ENCODE peak calls at places on chromosomes 11 and 22, in eight cellular contexts. K is fibroblast of pulmonary artery; O is B cell; Y is stimulated activated CD4-positive, alpha-beta T cell treated with anti-CD3 and anti-CD28 coated beads, Interleukin-15, amount 100 ng/mL, for 1 hour; P is stimulated activated naive CD8-positive, alpha-beta T cell treated with anti-CD3 and anti-CD28 coated beads, Interleukin-15, amount 100 ng/mL, for 72 hours; J is HS-5; H is stomach; Z is DMS 273 treated with DMSO at 0.1 percent for 48 hours. G is an unnamed sample.

GRCh38 chr11:100785148-100785983 is 98.3 kb downstream of the ARHGAP42 start:
- DNase-seq in O (no peak), K (peak), J (no peak), Y (no peak), H (peak), Z (no peak), P (no peak), G (no peak)

GRCh38 chr22:48919851-48920589 is 907.7 kb downstream of the BRD1 start:
- DNase-seq in Y (no peak), Z (no peak), H (peak), O (no peak), J (no peak), K (no peak), P (no peak), G (no peak)

GRCh38 chr11:118144869-118145268 is 7.8 kb downstream of the SCN4B start:
- DNase-seq in Z (no peak), J (no peak), P (no peak), O (no peak), K (no peak), H (no peak), Y (no peak), G (no peak)

GRCh38 chr11:46356911-46357482 is 9.7 kb downstream of the DGKZ start:
- DNase-seq in Z (no peak), K (peak), J (no peak), O (no peak), H (no peak), P (no peak), Y (no peak), G (no peak)

GRCh38 chr22:25134028-25134427 is 65.6 kb upstream of the CRYBB3 start:
- DNase-seq in P (no peak), K (no peak), Z (no peak), Y (no peak), H (peak), J (no peak), O (no peak), G (no peak)

GRCh38 chr22:46063861-46064235 is 86.5 kb upstream of the PPARA start:
- DNase-seq in O (no peak), J (no peak), K (no peak), Z (no peak), Y (no peak), P (no peak), H (peak), G (no peak)

GRCh38 chr11:95375881-95376280 is 144.9 kb upstream of the SESN3 start:
- DNase-seq in J (peak), H (no peak), P (no peak), Y (no peak), K (peak), O (no peak), Z (no peak), G (no peak)

GRCh38 chr11:40290031-40290650 is 1169.3 kb downstream of the LRRC4C start:
- DNase-seq in Y (no peak), K (no peak), Z (no peak), P (no peak), H (no peak), O (no peak), J (no peak), G (no peak)

GRCh38 chr22:27531782-27532530 is 269.6 kb downstream of the MN1 start:
- DNase-seq in P (no peak), H (no peak), Y (no peak), J (no peak), Z (no peak), O (no peak), K (peak), G (no peak)

GRCh38 chr11:77151804-77152513 is 23.9 kb downstream of the MYO7A start:
- DNase-seq in P (peak), Z (peak), H (no peak), O (no peak), K (peak), Y (no peak), J (no peak), G (no peak)

GRCh38 chr11:17613983-17614382 is 66.9 kb downstream of the OTOG start:
- DNase-seq in K (no peak), Z (no peak), O (no peak), P (no peak), J (no peak), H (no peak), Y (no peak), G (no peak)

GRCh38 chr22:35783943-35784614 is 66.4 kb downstream of the APOL5 start:
- DNase-seq in H (no peak), O (no peak), Y (no peak), K (no peak), P (no peak), Z (no peak), J (peak), G (no peak)

GRCh38 chr11:26137651-26138050 is 194.3 kb upstream of the ANO3 start:
- DNase-seq in Z (no peak), Y (no peak), J (no peak), K (peak), H (no peak), O (no peak), P (no peak), G (no peak)

GRCh38 chr11:113664069-113664980 is 41.8 kb downstream of the TMPRSS5 start:
- DNase-seq in K (no peak), H (no peak), J (peak), Z (no peak), P (no peak), Y (no peak), O (no peak), G (no peak)

GRCh38 chr11:82718307-82718706 is 15.4 kb downstream of the FAM181B start:
- DNase-seq in K (peak), P (peak), H (no peak), J (no peak), Y (no peak), O (no peak), Z (no peak), G (no peak)

GRCh38 chr11:69138265-69138664 is 17.5 kb upstream of the SMIM38 start:
- DNase-seq in Y (no peak), J (no peak), O (no peak), K (peak), P (no peak), H (peak), Z (no peak), G (no peak)

GRCh38 chr11:32005786-32006406 is 85.0 kb upstream of the RCN1 start:
- DNase-seq in P (no peak), H (no peak), J (peak), Z (no peak), O (no peak), Y (no peak), K (no peak), G (no peak)

GRCh38 chr11:2803186-2804057 is 82.2 kb downstream of the CDKN1C start:
- DNase-seq in H (peak), J (no peak), P (no peak), O (peak), Z (no peak), K (no peak), Y (no peak), G (peak)

GRCh38 chr11:1176224-1177019 is 18.7 kb downstream of the MUC5AC start:
- DNase-seq in P (no peak), H (no peak), K (no peak), J (no peak), Z (no peak), O (no peak), Y (no peak), G (no peak)

GRCh38 chr22:22928666-22929380 is 41.2 kb downstream of the IGLL5 start:
- DNase-seq in J (no peak), K (peak), H (peak), Z (no peak), P (peak), Y (no peak), O (peak), G (no peak)

GRCh38 chr11:57646221-57646620 is 3.5 kb downstream of the YPEL4 start:
- DNase-seq in J (no peak), Z (no peak), K (no peak), O (no peak), H (no peak), P (no peak), Y (no peak), G (no peak)